ENCODE peak calls at places on chromosomes 4 and X, in ten cellular contexts. A, D, O, L, Q, I, W, H, E and F are unnamed samples.

GRCh38 chr4:37528161-37528560 is 158.0 kb downstream of the RELL1 start:
- DNase-seq in A (no peak), D (no peak), O (no peak), L (peak; percentile 52), Q (peak; percentile 65), I (no peak), W (no peak), H (no peak), E (no peak), F (no peak)

GRCh38 chr4:102554482-102554881 is 53.3 kb downstream of the NFKB1 start:
- DNase-seq in A (peak; percentile 89), D (no peak), O (peak; percentile 51), L (no peak), Q (no peak), I (peak; percentile 80), W (peak; percentile 81), H (peak; percentile 25), E (no peak), F (no peak)

GRCh38 chr4:113675731-113676707 is 85.5 kb downstream of the CAMK2D start:
- DNase-seq in A (peak; percentile 51), D (no peak), O (peak; percentile 82), L (no peak), Q (no peak), I (no peak), W (no peak), H (no peak), E (no peak), F (no peak)

GRCh38 chr4:177740563-177740962 is 298.3 kb upstream of the AGA start:
- DNase-seq in A (no peak), D (no peak), O (no peak), L (no peak), Q (no peak), I (no peak), W (no peak), H (no peak), E (no peak), F (no peak)

GRCh38 chr4:139020384-139020783 is 4.8 kb downstream of the NOCT start:
- DNase-seq in A (no peak), D (no peak), O (no peak), L (no peak), Q (no peak), I (no peak), W (no peak), H (no peak), E (no peak), F (no peak)

GRCh38 chr4:10381146-10381545 is 76.1 kb downstream of the ZNF518B start:
- DNase-seq in A (no peak), D (no peak), O (no peak), L (no peak), Q (no peak), I (no peak), W (no peak), H (no peak), E (no peak), F (no peak)

GRCh38 chrX:150774798-150775568 is 81.8 kb downstream of the MTMR1 start:
- DNase-seq in A (no peak), D (no peak), O (no peak), L (no peak), Q (no peak), I (no peak), W (no peak), H (no peak), E (no peak), F (no peak)

GRCh38 chr4:1409079-1409805 is 3.0 kb upstream of the NKX1-1 start:
- DNase-seq in A (no peak), D (no peak), O (no peak), L (no peak), Q (no peak), I (no peak), W (no peak), H (no peak), E (no peak), F (no peak)

GRCh38 chr4:38923746-38924145 is 56.1 kb downstream of the FAM114A1 start:
- DNase-seq in A (no peak), D (no peak), O (no peak), L (no peak), Q (no peak), I (no peak), W (no peak), H (peak; percentile 21), E (no peak), F (no peak)

GRCh38 chr4:30952526-30953219 is 232.5 kb downstream of the PCDH7 start:
- DNase-seq in A (no peak), D (no peak), O (no peak), L (no peak), Q (no peak), I (no peak), W (no peak), H (peak; percentile 51), E (no peak), F (no peak)

GRCh38 chr4:111605111-111605510 is 540.1 kb upstream of the FAM241A start:
- DNase-seq in A (no peak), D (no peak), O (no peak), L (no peak), Q (no peak), I (no peak), W (no peak), H (no peak), E (no peak), F (no peak)

GRCh38 chr4:111601671-111602070 is 543.6 kb upstream of the FAM241A start:
- DNase-seq in A (peak; percentile 51), D (no peak), O (no peak), L (no peak), Q (no peak), I (no peak), W (no peak), H (no peak), E (no peak), F (no peak)

DNA sequence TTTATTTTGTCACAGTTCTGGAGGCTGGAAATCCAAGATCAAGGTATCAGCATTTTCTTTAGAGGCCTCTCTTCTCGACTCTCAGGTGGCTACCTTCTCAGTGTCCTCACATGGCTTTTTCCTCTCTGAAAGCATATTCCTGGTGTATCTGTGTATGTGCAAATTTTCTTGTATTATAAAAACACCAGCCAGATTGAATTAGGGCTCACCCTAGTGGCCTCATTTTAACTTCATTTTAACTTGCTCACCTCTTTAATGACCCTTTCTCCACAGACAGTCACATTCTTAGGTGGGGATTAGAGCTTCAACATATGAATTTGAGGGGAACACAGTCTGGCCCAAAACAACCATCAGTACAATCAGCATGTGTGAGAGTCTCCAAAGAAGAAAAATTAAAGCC is 542.4 kb upstream of the FAM241A start:
- DNase-seq in A (peak; percentile 47), D (no peak), O (peak; percentile 19), L (no peak), Q (no peak), I (peak; percentile 21), W (no peak), H (no peak), E (no peak), F (no peak)
- TF ChIP-seq CTCF in A (peak; percentile 53), D (no peak), O (peak; percentile 20), L (no peak), Q (no peak), I (peak; percentile 32), W (peak; percentile 6), H (no peak), E (no peak), F (no peak)

DNA sequence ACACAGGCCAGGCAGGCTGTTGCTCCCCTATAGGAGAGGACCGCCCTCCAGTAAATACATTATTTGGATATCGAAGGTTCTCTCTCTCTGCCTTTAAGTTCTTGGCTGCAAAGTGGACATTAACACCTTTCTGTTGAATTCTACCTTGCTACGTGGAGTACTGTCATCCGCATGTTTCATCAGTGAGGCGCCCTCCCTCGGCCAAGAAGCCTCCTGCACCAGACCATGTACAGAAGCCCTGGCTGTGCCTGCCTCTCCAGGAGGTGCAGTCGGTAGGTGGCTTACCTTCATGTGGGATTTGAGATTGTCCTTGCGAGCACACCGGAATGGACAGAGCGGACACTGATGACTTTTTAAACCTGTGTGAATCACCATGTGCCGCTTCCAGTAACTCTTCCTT is 46.7 kb downstream of the ZNF827 start:
- DNase-seq in A (no peak), D (no peak), O (no peak), L (no peak), Q (no peak), I (no peak), W (no peak), H (no peak), E (no peak), F (no peak)
- TF ChIP-seq CTCF in A (no peak), D (no peak), O (no peak), L (no peak), Q (no peak), I (peak; percentile 3), W (peak; percentile 9), H (no peak), E (no peak), F (no peak)

GRCh38 chrX:79100791-79101484 is 43.5 kb upstream of the GPR174 start:
- DNase-seq in A (no peak), D (no peak), O (no peak), L (no peak), Q (no peak), I (no peak), W (no peak), H (no peak), E (no peak), F (no peak)

GRCh38 chrX:79089897-79090584 is 54.4 kb upstream of the GPR174 start:
- DNase-seq in A (no peak), D (no peak), O (no peak), L (no peak), Q (no peak), I (no peak), W (no peak), H (no peak), E (no peak), F (no peak)

GRCh38 chrX:79096339-79096638 is 48.2 kb upstream of the GPR174 start:
- DNase-seq in A (no peak), D (no peak), O (no peak), L (no peak), Q (no peak), I (no peak), W (no peak), H (no peak), E (no peak), F (no peak)

GRCh38 chrX:79094075-79094832 is 50.2 kb upstream of the GPR174 start:
- DNase-seq in A (no peak), D (no peak), O (no peak), L (no peak), Q (no peak), I (no peak), W (no peak), H (no peak), E (no peak), F (no peak)

GRCh38 chrX:79095441-79096338 is 48.8 kb upstream of the GPR174 start:
- DNase-seq in A (no peak), D (no peak), O (no peak), L (no peak), Q (no peak), I (no peak), W (no peak), H (no peak), E (no peak), F (no peak)
- TF ChIP-seq CTCF in A (no peak), D (no peak), O (no peak), L (no peak), Q (no peak), I (no peak), W (no peak), H (no peak), E (no peak), F (no peak)

DNA sequence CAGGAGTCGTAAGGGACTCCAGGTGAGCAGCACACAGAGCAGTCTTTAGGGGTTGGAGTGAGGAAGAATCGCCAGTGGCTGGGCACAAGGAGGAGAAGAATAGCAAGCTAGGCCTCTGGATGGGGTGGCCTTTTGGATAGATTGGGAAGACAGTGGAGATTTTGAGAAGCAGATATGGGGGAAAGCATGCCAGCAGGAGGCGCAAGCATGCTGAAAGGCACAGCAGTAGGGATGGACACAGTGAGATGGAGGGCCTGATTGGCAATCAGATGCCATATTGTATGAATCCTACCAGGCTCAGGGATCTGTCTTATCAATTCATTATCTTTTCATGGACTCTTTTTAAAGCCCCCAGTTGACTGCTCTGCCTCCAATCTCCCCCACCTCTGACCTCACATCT is 60.4 kb upstream of the MAGEA4 start:
- DNase-seq in A (no peak), D (no peak), O (no peak), L (no peak), Q (no peak), I (no peak), W (no peak), H (no peak), E (no peak), F (no peak)
- TF ChIP-seq CTCF in A (peak; percentile 14), D (no peak), O (no peak), L (no peak), Q (no peak), I (no peak), W (peak; percentile 17), H (no peak), E (no peak), F (no peak)